ENCODE peak calls at places on chromosomes 5 and 9, in six cellular contexts. One of them, this sample, is unnamed.

GRCh38 chr5:116520706-116521105 is 53.9 kb downstream of the SEMA6A start:
- DNase-seq in CD8-positive, alpha-beta T cell: no peak
- DNase-seq in HEK293T: no peak
- DNase-seq in foreskin keratinocyte: no peak
- DNase-seq in ecto neural progenitor cell: no peak
- DNase-seq in activated naive CD4-positive, alpha-beta T cell treated with Interleukin-2 at 50 U/mL for 16 hours: no peak
- DNase-seq in this sample: no peak

GRCh38 chr5:123907349-123907748 is 395.4 kb downstream of the CSNK1G3 start:
- DNase-seq in CD8-positive, alpha-beta T cell: no peak
- DNase-seq in ecto neural progenitor cell: no peak
- DNase-seq in activated naive CD4-positive, alpha-beta T cell treated with Interleukin-2 at 50 U/mL for 16 hours: no peak
- DNase-seq in HEK293T: no peak
- DNase-seq in foreskin keratinocyte: no peak
- DNase-seq in this sample: no peak

GRCh38 chr5:131264453-131265200 is 774 bp downstream of the CDC42SE2 start:
- DNase-seq in HEK293T: peak
- DNase-seq in CD8-positive, alpha-beta T cell: peak
- DNase-seq in ecto neural progenitor cell: no peak
- DNase-seq in foreskin keratinocyte: no peak
- DNase-seq in activated naive CD4-positive, alpha-beta T cell treated with Interleukin-2 at 50 U/mL for 16 hours: peak
- DNase-seq in this sample: peak

GRCh38 chr9:69877852-69878507 is 57.4 kb downstream of the CFAP95 start:
- DNase-seq in foreskin keratinocyte: no peak
- DNase-seq in activated naive CD4-positive, alpha-beta T cell treated with Interleukin-2 at 50 U/mL for 16 hours: no peak
- DNase-seq in HEK293T: peak
- DNase-seq in ecto neural progenitor cell: no peak
- DNase-seq in CD8-positive, alpha-beta T cell: no peak
- DNase-seq in this sample: no peak

GRCh38 chr9:27866741-27867140 is 293.5 kb upstream of the C9orf72 start:
- DNase-seq in activated naive CD4-positive, alpha-beta T cell treated with Interleukin-2 at 50 U/mL for 16 hours: no peak
- DNase-seq in HEK293T: no peak
- DNase-seq in foreskin keratinocyte: no peak
- DNase-seq in ecto neural progenitor cell: no peak
- DNase-seq in CD8-positive, alpha-beta T cell: no peak
- DNase-seq in this sample: no peak

GRCh38 chr5:154046486-154046885 is 7.7 kb downstream of the MFAP3 start:
- DNase-seq in ecto neural progenitor cell: no peak
- DNase-seq in activated naive CD4-positive, alpha-beta T cell treated with Interleukin-2 at 50 U/mL for 16 hours: no peak
- DNase-seq in HEK293T: no peak
- DNase-seq in foreskin keratinocyte: no peak
- DNase-seq in CD8-positive, alpha-beta T cell: no peak
- DNase-seq in this sample: no peak

GRCh38 chr9:131402738-131403492 is 9.0 kb downstream of the PRRC2B start:
- DNase-seq in activated naive CD4-positive, alpha-beta T cell treated with Interleukin-2 at 50 U/mL for 16 hours: no peak
- DNase-seq in foreskin keratinocyte: no peak
- DNase-seq in ecto neural progenitor cell: peak
- DNase-seq in CD8-positive, alpha-beta T cell: no peak
- DNase-seq in HEK293T: no peak
- DNase-seq in this sample: peak

GRCh38 chr5:166909926-166910325 is 1381.5 kb upstream of the WWC1 start:
- DNase-seq in ecto neural progenitor cell: no peak
- DNase-seq in foreskin keratinocyte: no peak
- DNase-seq in HEK293T: no peak
- DNase-seq in activated naive CD4-positive, alpha-beta T cell treated with Interleukin-2 at 50 U/mL for 16 hours: no peak
- DNase-seq in CD8-positive, alpha-beta T cell: no peak
- DNase-seq in this sample: no peak

GRCh38 chr9:125687464-125687863 is 19.5 kb downstream of the MAPKAP1 start:
- DNase-seq in foreskin keratinocyte: no peak
- DNase-seq in HEK293T: no peak
- DNase-seq in activated naive CD4-positive, alpha-beta T cell treated with Interleukin-2 at 50 U/mL for 16 hours: no peak
- DNase-seq in ecto neural progenitor cell: no peak
- DNase-seq in CD8-positive, alpha-beta T cell: no peak
- DNase-seq in this sample: no peak

GRCh38 chr5:76941000-76941399 is 11.8 kb upstream of the CRHBP start:
- DNase-seq in CD8-positive, alpha-beta T cell: no peak
- DNase-seq in activated naive CD4-positive, alpha-beta T cell treated with Interleukin-2 at 50 U/mL for 16 hours: no peak
- DNase-seq in foreskin keratinocyte: no peak
- DNase-seq in ecto neural progenitor cell: no peak
- DNase-seq in HEK293T: no peak
- DNase-seq in this sample: no peak

GRCh38 chr9:36401179-36401740 is 1.2 kb upstream of the RNF38 start:
- DNase-seq in ecto neural progenitor cell: no peak
- DNase-seq in HEK293T: peak
- DNase-seq in CD8-positive, alpha-beta T cell: no peak
- DNase-seq in foreskin keratinocyte: peak
- DNase-seq in activated naive CD4-positive, alpha-beta T cell treated with Interleukin-2 at 50 U/mL for 16 hours: no peak
- DNase-seq in this sample: no peak

GRCh38 chr9:38278931-38279532 is 113.5 kb upstream of the ALDH1B1 start:
- DNase-seq in foreskin keratinocyte: no peak
- DNase-seq in HEK293T: no peak
- DNase-seq in CD8-positive, alpha-beta T cell: no peak
- DNase-seq in ecto neural progenitor cell: peak
- DNase-seq in activated naive CD4-positive, alpha-beta T cell treated with Interleukin-2 at 50 U/mL for 16 hours: no peak
- DNase-seq in this sample: peak

GRCh38 chr5:84393969-84394368 is 9.3 kb upstream of the EDIL3 start:
- DNase-seq in CD8-positive, alpha-beta T cell: no peak
- DNase-seq in foreskin keratinocyte: peak
- DNase-seq in ecto neural progenitor cell: no peak
- DNase-seq in activated naive CD4-positive, alpha-beta T cell treated with Interleukin-2 at 50 U/mL for 16 hours: no peak
- DNase-seq in HEK293T: no peak
- DNase-seq in this sample: no peak

GRCh38 chr5:37717613-37718431 is 122.0 kb downstream of the GDNF start:
- DNase-seq in HEK293T: peak
- DNase-seq in foreskin keratinocyte: peak
- DNase-seq in ecto neural progenitor cell: no peak
- DNase-seq in CD8-positive, alpha-beta T cell: no peak
- DNase-seq in activated naive CD4-positive, alpha-beta T cell treated with Interleukin-2 at 50 U/mL for 16 hours: no peak
- DNase-seq in this sample: peak

GRCh38 chr5:126482591-126482990 is 59.4 kb downstream of the GRAMD2B start:
- DNase-seq in CD8-positive, alpha-beta T cell: no peak
- DNase-seq in foreskin keratinocyte: no peak
- DNase-seq in activated naive CD4-positive, alpha-beta T cell treated with Interleukin-2 at 50 U/mL for 16 hours: no peak
- DNase-seq in HEK293T: no peak
- DNase-seq in ecto neural progenitor cell: no peak
- DNase-seq in this sample: no peak

GRCh38 chr5:11491658-11492057 is 412.6 kb downstream of the CTNND2 start:
- DNase-seq in CD8-positive, alpha-beta T cell: no peak
- DNase-seq in ecto neural progenitor cell: no peak
- DNase-seq in activated naive CD4-positive, alpha-beta T cell treated with Interleukin-2 at 50 U/mL for 16 hours: no peak
- DNase-seq in HEK293T: no peak
- DNase-seq in foreskin keratinocyte: no peak
- DNase-seq in this sample: no peak

GRCh38 chr5:151234476-151235238 is 10.8 kb upstream of the CCDC69 start:
- DNase-seq in ecto neural progenitor cell: no peak
- DNase-seq in foreskin keratinocyte: no peak
- DNase-seq in activated naive CD4-positive, alpha-beta T cell treated with Interleukin-2 at 50 U/mL for 16 hours: no peak
- DNase-seq in HEK293T: no peak
- DNase-seq in CD8-positive, alpha-beta T cell: peak
- DNase-seq in this sample: peak

GRCh38 chr9:108885643-108886348 is 23.7 kb downstream of the ACTL7A start:
- DNase-seq in activated naive CD4-positive, alpha-beta T cell treated with Interleukin-2 at 50 U/mL for 16 hours: peak
- DNase-seq in CD8-positive, alpha-beta T cell: no peak
- DNase-seq in HEK293T: peak
- DNase-seq in foreskin keratinocyte: peak
- DNase-seq in ecto neural progenitor cell: no peak
- DNase-seq in this sample: peak

GRCh38 chr5:137453476-137454080 is 45.5 kb downstream of the SPOCK1 start:
- DNase-seq in activated naive CD4-positive, alpha-beta T cell treated with Interleukin-2 at 50 U/mL for 16 hours: no peak
- DNase-seq in ecto neural progenitor cell: no peak
- DNase-seq in CD8-positive, alpha-beta T cell: no peak
- DNase-seq in HEK293T: no peak
- DNase-seq in foreskin keratinocyte: peak
- DNase-seq in this sample: no peak

GRCh38 chr5:72248352-72249032 is 71.5 kb downstream of the MRPS27 start:
- DNase-seq in foreskin keratinocyte: no peak
- DNase-seq in activated naive CD4-positive, alpha-beta T cell treated with Interleukin-2 at 50 U/mL for 16 hours: no peak
- DNase-seq in CD8-positive, alpha-beta T cell: no peak
- DNase-seq in ecto neural progenitor cell: no peak
- DNase-seq in HEK293T: peak
- DNase-seq in this sample: no peak

GRCh38 chr9:87686520-87687090 is 39.3 kb upstream of the CTSL start:
- DNase-seq in HEK293T: no peak
- DNase-seq in CD8-positive, alpha-beta T cell: no peak
- DNase-seq in activated naive CD4-positive, alpha-beta T cell treated with Interleukin-2 at 50 U/mL for 16 hours: no peak
- DNase-seq in foreskin keratinocyte: no peak
- DNase-seq in ecto neural progenitor cell: no peak
- DNase-seq in this sample: no peak

GRCh38 chr5:136729901-136730355 is 364.6 kb upstream of the TRPC7 start:
- DNase-seq in HEK293T: peak
- DNase-seq in activated naive CD4-positive, alpha-beta T cell treated with Interleukin-2 at 50 U/mL for 16 hours: no peak
- DNase-seq in ecto neural progenitor cell: no peak
- DNase-seq in foreskin keratinocyte: no peak
- DNase-seq in CD8-positive, alpha-beta T cell: no peak
- DNase-seq in this sample: no peak

GRCh38 chr9:113577525-113578261 is 114.2 kb downstream of the RGS3 start:
- DNase-seq in CD8-positive, alpha-beta T cell: no peak
- DNase-seq in activated naive CD4-positive, alpha-beta T cell treated with Interleukin-2 at 50 U/mL for 16 hours: no peak
- DNase-seq in foreskin keratinocyte: no peak
- DNase-seq in ecto neural progenitor cell: no peak
- DNase-seq in HEK293T: no peak
- DNase-seq in this sample: no peak

GRCh38 chr5:141186897-141187512 is at the start of gene PCDHB9:
- DNase-seq in ecto neural progenitor cell: no peak
- DNase-seq in activated naive CD4-positive, alpha-beta T cell treated with Interleukin-2 at 50 U/mL for 16 hours: peak
- DNase-seq in foreskin keratinocyte: no peak
- DNase-seq in HEK293T: peak
- DNase-seq in CD8-positive, alpha-beta T cell: no peak
- DNase-seq in this sample: no peak

GRCh38 chr9:130450344-130451003 is 5.7 kb downstream of the ASS1 start:
- DNase-seq in activated naive CD4-positive, alpha-beta T cell treated with Interleukin-2 at 50 U/mL for 16 hours: no peak
- DNase-seq in HEK293T: no peak
- DNase-seq in CD8-positive, alpha-beta T cell: no peak
- DNase-seq in ecto neural progenitor cell: no peak
- DNase-seq in foreskin keratinocyte: no peak
- DNase-seq in this sample: peak

GRCh38 chr5:74833537-74834266 is 32.5 kb downstream of the FAM169A start:
- DNase-seq in foreskin keratinocyte: no peak
- DNase-seq in CD8-positive, alpha-beta T cell: no peak
- DNase-seq in activated naive CD4-positive, alpha-beta T cell treated with Interleukin-2 at 50 U/mL for 16 hours: no peak
- DNase-seq in HEK293T: no peak
- DNase-seq in ecto neural progenitor cell: no peak
- DNase-seq in this sample: peak

GRCh38 chr9:104808030-104808614 is 44.2 kb downstream of the NIPSNAP3B start:
- DNase-seq in CD8-positive, alpha-beta T cell: no peak
- DNase-seq in HEK293T: no peak
- DNase-seq in activated naive CD4-positive, alpha-beta T cell treated with Interleukin-2 at 50 U/mL for 16 hours: no peak
- DNase-seq in foreskin keratinocyte: no peak
- DNase-seq in ecto neural progenitor cell: no peak
- DNase-seq in this sample: no peak

GRCh38 chr5:73997936-73998335 is 371.9 kb downstream of the ARHGEF28 start:
- DNase-seq in CD8-positive, alpha-beta T cell: no peak
- DNase-seq in HEK293T: no peak
- DNase-seq in activated naive CD4-positive, alpha-beta T cell treated with Interleukin-2 at 50 U/mL for 16 hours: no peak
- DNase-seq in ecto neural progenitor cell: no peak
- DNase-seq in foreskin keratinocyte: no peak
- DNase-seq in this sample: no peak

GRCh38 chr5:80620206-80620605 is 34.2 kb upstream of the MSH3 start:
- DNase-seq in HEK293T: no peak
- DNase-seq in foreskin keratinocyte: no peak
- DNase-seq in CD8-positive, alpha-beta T cell: no peak
- DNase-seq in activated naive CD4-positive, alpha-beta T cell treated with Interleukin-2 at 50 U/mL for 16 hours: no peak
- DNase-seq in ecto neural progenitor cell: no peak
- DNase-seq in this sample: no peak

GRCh38 chr5:41796061-41796460 is 74.2 kb downstream of the OXCT1 start:
- DNase-seq in foreskin keratinocyte: peak
- DNase-seq in ecto neural progenitor cell: no peak
- DNase-seq in HEK293T: no peak
- DNase-seq in CD8-positive, alpha-beta T cell: no peak
- DNase-seq in activated naive CD4-positive, alpha-beta T cell treated with Interleukin-2 at 50 U/mL for 16 hours: no peak
- DNase-seq in this sample: no peak

GRCh38 chr9:72858089-72858912 is 94.6 kb downstream of the ALDH1A1 start:
- DNase-seq in CD8-positive, alpha-beta T cell: no peak
- DNase-seq in HEK293T: no peak
- DNase-seq in ecto neural progenitor cell: no peak
- DNase-seq in activated naive CD4-positive, alpha-beta T cell treated with Interleukin-2 at 50 U/mL for 16 hours: no peak
- DNase-seq in foreskin keratinocyte: no peak
- DNase-seq in this sample: peak

GRCh38 chr5:78509884-78510769 is 138.4 kb downstream of the LHFPL2 start:
- DNase-seq in ecto neural progenitor cell: peak
- DNase-seq in activated naive CD4-positive, alpha-beta T cell treated with Interleukin-2 at 50 U/mL for 16 hours: peak
- DNase-seq in HEK293T: peak
- DNase-seq in CD8-positive, alpha-beta T cell: peak
- DNase-seq in foreskin keratinocyte: no peak
- DNase-seq in this sample: peak

GRCh38 chr5:176860381-176860780 is 38.8 kb downstream of the HK3 start:
- DNase-seq in activated naive CD4-positive, alpha-beta T cell treated with Interleukin-2 at 50 U/mL for 16 hours: no peak
- DNase-seq in foreskin keratinocyte: no peak
- DNase-seq in HEK293T: no peak
- DNase-seq in CD8-positive, alpha-beta T cell: no peak
- DNase-seq in ecto neural progenitor cell: no peak
- DNase-seq in this sample: no peak